ENCODE peak calls at places on chromosomes 16 and 17, in five cellular contexts. U is effector memory CD4-positive, alpha-beta T cell; T is AG08396; Q is hypothalamus; B is MV-4-11. D is an unnamed sample.

GRCh38 chr16:58413359-58413758 is 21.1 kb downstream of the GINS3 start:
- DNase-seq in U (no peak), T (no peak), Q (no peak), B (no peak), D (no peak)

GRCh38 chr17:63550816-63551639 is 751 bp downstream of the DCAF7 start:
- DNase-seq in U (no peak), T (peak; percentile 32), Q (no peak), B (no peak), D (peak; percentile 72)

GRCh38 chr16:15854061-15854460 is 2.8 kb downstream of the MYH11 start:
- DNase-seq in U (no peak), T (no peak), Q (no peak), B (no peak), D (no peak)

GRCh38 chr16:11300560-11300892 is 19.4 kb upstream of the PRM1 start:
- DNase-seq in U (no peak), T (no peak), Q (no peak), B (no peak), D (no peak)

GRCh38 chr16:75566889-75567255 is 693 bp downstream of the GABARAPL2 start:
- DNase-seq in U (no peak), T (peak; percentile 27), Q (no peak), B (no peak), D (peak; percentile 4)

GRCh38 chr17:29619251-29619650 is 3.5 kb downstream of the CORO6 start:
- DNase-seq in U (no peak), T (peak; percentile 79), Q (no peak), B (peak; percentile 63), D (peak; percentile 62)

GRCh38 chr17:76422406-76422805 is 30.5 kb downstream of the UBE2O start:
- DNase-seq in U (no peak), T (no peak), Q (no peak), B (no peak), D (no peak)

GRCh38 chr16:14400285-14400977 is 229.6 kb downstream of the PARN start:
- DNase-seq in U (no peak), T (no peak), Q (no peak), B (no peak), D (no peak)

GRCh38 chr16:88264641-88265285 is 118.0 kb upstream of the ZNF469 start:
- DNase-seq in U (peak; percentile 80), T (peak; percentile 85), Q (no peak), B (peak; percentile 88), D (no peak)

GRCh38 chr17:28643979-28644781 is 778 bp downstream of the BLTP2 start:
- DNase-seq in U (no peak), T (peak; percentile 75), Q (no peak), B (peak; percentile 88), D (peak; percentile 82)

GRCh38 chr16:397135-397661 is at the start of gene NME4:
- DNase-seq in U (no peak), T (peak; percentile 69), Q (no peak), B (no peak), D (no peak)

GRCh38 chr17:20010099-20010863 is 1.1 kb downstream of the SPECC1 start:
- DNase-seq in U (no peak), T (peak; percentile 69), Q (no peak), B (peak; percentile 43), D (peak; percentile 43)

GRCh38 chr17:33732116-33732515 is 439.0 kb upstream of the ASIC2 start:
- DNase-seq in U (no peak), T (no peak), Q (no peak), B (no peak), D (peak; percentile 1)

GRCh38 chr17:71699907-71700306 is 420.9 kb upstream of the SOX9 start:
- DNase-seq in U (no peak), T (no peak), Q (no peak), B (no peak), D (no peak)

GRCh38 chr16:84883301-84883700 is 63.5 kb downstream of the CRISPLD2 start:
- DNase-seq in U (no peak), T (no peak), Q (no peak), B (no peak), D (no peak)

GRCh38 chr17:39666231-39666600 is 1.1 kb downstream of the TCAP start:
- DNase-seq in U (no peak), T (no peak), Q (no peak), B (no peak), D (no peak)

GRCh38 chr17:15444805-15445204 is 22.6 kb downstream of the CDRT4 start:
- DNase-seq in U (no peak), T (no peak), Q (no peak), B (no peak), D (peak; percentile 24)

GRCh38 chr17:79721993-79722671 is 8.6 kb upstream of the ENPP7 start:
- DNase-seq in U (no peak), T (no peak), Q (no peak), B (no peak), D (peak; percentile 44)

GRCh38 chr17:56925088-56925487 is 11.2 kb upstream of the TRIM25 start:
- DNase-seq in U (no peak), T (no peak), Q (no peak), B (no peak), D (no peak)

GRCh38 chr16:49795513-49795912 is 60.4 kb downstream of the ZNF423 start:
- DNase-seq in U (no peak), T (no peak), Q (no peak), B (no peak), D (no peak)

GRCh38 chr17:49646391-49647255 is 31.3 kb downstream of the SPOP start:
- DNase-seq in U (no peak), T (peak; percentile 12), Q (no peak), B (peak; percentile 15), D (no peak)

GRCh38 chr17:78645421-78646295 is 68.5 kb upstream of the DNAH17 start:
- DNase-seq in U (no peak), T (no peak), Q (no peak), B (peak; percentile 95), D (no peak)

GRCh38 chr17:5131146-5131715 is 15.4 kb downstream of the USP6 start:
- DNase-seq in U (no peak), T (no peak), Q (no peak), B (no peak), D (no peak)

GRCh38 chr17:75654176-75654575 is 12.8 kb downstream of the RECQL5 start:
- DNase-seq in U (no peak), T (no peak), Q (no peak), B (no peak), D (no peak)

GRCh38 chr17:1765576-1765975 is 3.7 kb downstream of the SERPINF1 start:
- DNase-seq in U (no peak), T (no peak), Q (no peak), B (no peak), D (no peak)

GRCh38 chr16:48384982-48385271 is 286 bp downstream of the SIAH1 start:
- DNase-seq in U (no peak), T (no peak), Q (no peak), B (no peak), D (no peak)

GRCh38 chr17:12538003-12538402 is 127.7 kb upstream of the MYOCD start:
- DNase-seq in U (no peak), T (no peak), Q (no peak), B (no peak), D (no peak)

GRCh38 chr16:27109666-27110523 is 43.2 kb downstream of the C16orf82 start:
- DNase-seq in U (peak; percentile 40), T (peak; percentile 94), Q (peak; percentile 6), B (peak; percentile 43), D (peak; percentile 0)

GRCh38 chr17:83010323-83011200 is 68.8 kb upstream of the METRNL start:
- DNase-seq in U (no peak), T (peak; percentile 76), Q (no peak), B (no peak), D (no peak)

GRCh38 chr16:1493746-1494094 is 560 bp downstream of the TELO2 start:
- DNase-seq in U (no peak), T (peak; percentile 58), Q (no peak), B (no peak), D (no peak)

GRCh38 chr16:20074089-20074956 is 633 bp upstream of the GPR139 start:
- DNase-seq in U (no peak), T (no peak), Q (no peak), B (no peak), D (no peak)

GRCh38 chr17:82787081-82787848 is 35.4 kb downstream of the TBCD start:
- DNase-seq in U (no peak), T (no peak), Q (no peak), B (no peak), D (no peak)

GRCh38 chr17:78027121-78027520 is 68.6 kb downstream of the TNRC6C start:
- DNase-seq in U (no peak), T (no peak), Q (no peak), B (no peak), D (no peak)

D was measured in Kasumi-1.